ENCODE peak calls at places on chromosome 16, in seven cellular contexts. One of them, this sample, is unnamed. For H3K36me3, the result is how much of the 10 kb centered on the place peaks cover.

GRCh38 chr16:84844049-84844350 is 24.2 kb downstream of the CRISPLD2 start:
- DNase-seq in tibial artery: no peak
- DNase-seq in sigmoid colon: peak
- DNase-seq in thoracic aorta: no peak
- DNase-seq in IMR-90: no peak
- DNase-seq in heart right ventricle: peak
- DNase-seq in fibroblast of lung: no peak
- DNase-seq in this sample: no peak

GRCh38 chr16:11955713-11956123 is 9.3 kb upstream of the TNFRSF17 start:
- DNase-seq in tibial artery: no peak
- DNase-seq in sigmoid colon: peak
- DNase-seq in thoracic aorta: no peak
- DNase-seq in IMR-90: peak
- DNase-seq in heart right ventricle: no peak
- DNase-seq in fibroblast of lung: peak
- DNase-seq in this sample: peak

GRCh38 chr16:68951991-68952877 is 108.9 kb downstream of the TANGO6 start:
- DNase-seq in tibial artery: no peak
- DNase-seq in sigmoid colon: no peak
- DNase-seq in thoracic aorta: no peak
- DNase-seq in IMR-90: peak
- DNase-seq in heart right ventricle: no peak
- DNase-seq in fibroblast of lung: no peak
- DNase-seq in this sample: no peak

GRCh38 chr16:70775399-70775798 is 25.6 kb downstream of the VAC14 start:
- DNase-seq in tibial artery: no peak
- DNase-seq in sigmoid colon: no peak
- DNase-seq in thoracic aorta: no peak
- DNase-seq in IMR-90: no peak
- DNase-seq in heart right ventricle: no peak
- DNase-seq in fibroblast of lung: no peak
- DNase-seq in this sample: no peak

GRCh38 chr16:3051489-3051888 is 5.1 kb downstream of the MMP25 start:
- DNase-seq in tibial artery: no peak
- DNase-seq in sigmoid colon: no peak
- DNase-seq in thoracic aorta: no peak
- DNase-seq in IMR-90: no peak
- DNase-seq in heart right ventricle: no peak
- DNase-seq in fibroblast of lung: no peak
- DNase-seq in this sample: no peak

GRCh38 chr16:14301150-14302030 is 230.3 kb downstream of the MRTFB start:
- DNase-seq in tibial artery: peak
- DNase-seq in sigmoid colon: peak
- DNase-seq in thoracic aorta: no peak
- DNase-seq in IMR-90: no peak
- DNase-seq in heart right ventricle: peak
- DNase-seq in fibroblast of lung: no peak
- DNase-seq in this sample: no peak

GRCh38 chr16:12661656-12662172 is 142.0 kb downstream of the CPPED1 start:
- DNase-seq in tibial artery: no peak
- DNase-seq in sigmoid colon: no peak
- DNase-seq in thoracic aorta: no peak
- DNase-seq in IMR-90: peak
- DNase-seq in heart right ventricle: no peak
- DNase-seq in fibroblast of lung: peak
- DNase-seq in this sample: no peak

GRCh38 chr16:51576498-51576897 is 425.4 kb upstream of the SALL1 start:
- DNase-seq in tibial artery: no peak
- DNase-seq in sigmoid colon: no peak
- DNase-seq in thoracic aorta: no peak
- DNase-seq in IMR-90: no peak
- DNase-seq in heart right ventricle: no peak
- DNase-seq in fibroblast of lung: no peak
- DNase-seq in this sample: no peak

GRCh38 chr16:68445458-68445857 is 2.9 kb downstream of the SMPD3 start:
- DNase-seq in tibial artery: no peak
- DNase-seq in sigmoid colon: no peak
- DNase-seq in thoracic aorta: no peak
- DNase-seq in IMR-90: peak
- DNase-seq in heart right ventricle: no peak
- DNase-seq in fibroblast of lung: peak
- DNase-seq in this sample: no peak

GRCh38 chr16:23374721-23375120 is 72.6 kb downstream of the SCNN1B start:
- DNase-seq in tibial artery: no peak
- DNase-seq in sigmoid colon: no peak
- DNase-seq in thoracic aorta: no peak
- DNase-seq in IMR-90: no peak
- DNase-seq in heart right ventricle: no peak
- DNase-seq in fibroblast of lung: no peak
- DNase-seq in this sample: no peak

GRCh38 chr16:13127144-13127543 is 225.7 kb downstream of the SHISA9 start:
- DNase-seq in tibial artery: no peak
- DNase-seq in sigmoid colon: no peak
- DNase-seq in thoracic aorta: no peak
- DNase-seq in IMR-90: no peak
- DNase-seq in heart right ventricle: no peak
- DNase-seq in fibroblast of lung: no peak
- DNase-seq in this sample: no peak

GRCh38 chr16:51665599-51665998 is 514.5 kb upstream of the SALL1 start:
- DNase-seq in tibial artery: no peak
- DNase-seq in sigmoid colon: no peak
- DNase-seq in thoracic aorta: no peak
- DNase-seq in IMR-90: no peak
- DNase-seq in heart right ventricle: no peak
- DNase-seq in fibroblast of lung: no peak
- DNase-seq in this sample: no peak

GRCh38 chr16:19823322-19823721 is 61.3 kb downstream of the GPRC5B start:
- DNase-seq in tibial artery: no peak
- DNase-seq in sigmoid colon: no peak
- DNase-seq in thoracic aorta: no peak
- DNase-seq in IMR-90: no peak
- DNase-seq in heart right ventricle: no peak
- DNase-seq in fibroblast of lung: no peak
- DNase-seq in this sample: no peak

GRCh38 chr16:47712276-47713224 is 251.4 kb downstream of the PHKB start:
- DNase-seq in tibial artery: no peak
- DNase-seq in sigmoid colon: no peak
- DNase-seq in thoracic aorta: no peak
- DNase-seq in IMR-90: no peak
- DNase-seq in heart right ventricle: no peak
- DNase-seq in fibroblast of lung: no peak
- DNase-seq in this sample: no peak

GRCh38 chr16:82633964-82634600 is 7.3 kb downstream of the CDH13 start:
- DNase-seq in tibial artery: peak
- DNase-seq in sigmoid colon: peak
- DNase-seq in thoracic aorta: peak
- DNase-seq in IMR-90: peak
- DNase-seq in heart right ventricle: peak
- DNase-seq in fibroblast of lung: no peak
- DNase-seq in this sample: no peak

GRCh38 chr16:49092704-49093103 is 188.9 kb downstream of the CBLN1 start:
- DNase-seq in tibial artery: no peak
- DNase-seq in sigmoid colon: no peak
- DNase-seq in thoracic aorta: no peak
- DNase-seq in IMR-90: no peak
- DNase-seq in heart right ventricle: no peak
- DNase-seq in fibroblast of lung: no peak
- DNase-seq in this sample: no peak

GRCh38 chr16:54447606-54448440 is 161.2 kb upstream of the IRX3 start:
- DNase-seq in tibial artery: no peak
- DNase-seq in sigmoid colon: no peak
- DNase-seq in thoracic aorta: no peak
- DNase-seq in IMR-90: peak
- DNase-seq in heart right ventricle: no peak
- DNase-seq in fibroblast of lung: peak
- DNase-seq in this sample: no peak

GRCh38 chr16:81403208-81403600 is 41.4 kb upstream of the CMIP start:
- DNase-seq in tibial artery: peak
- DNase-seq in sigmoid colon: no peak
- DNase-seq in thoracic aorta: no peak
- DNase-seq in IMR-90: no peak
- DNase-seq in heart right ventricle: no peak
- DNase-seq in fibroblast of lung: no peak
- DNase-seq in this sample: no peak

GRCh38 chr16:81409016-81409556 is 35.5 kb upstream of the CMIP start:
- DNase-seq in tibial artery: no peak
- DNase-seq in sigmoid colon: no peak
- DNase-seq in thoracic aorta: no peak
- DNase-seq in IMR-90: no peak
- DNase-seq in heart right ventricle: no peak
- DNase-seq in fibroblast of lung: no peak
- DNase-seq in this sample: no peak

GRCh38 chr16:81403601-81404391 is 40.8 kb upstream of the CMIP start:
- DNase-seq in tibial artery: peak
- DNase-seq in sigmoid colon: peak
- DNase-seq in thoracic aorta: peak
- DNase-seq in IMR-90: peak
- DNase-seq in heart right ventricle: peak
- DNase-seq in fibroblast of lung: peak
- DNase-seq in this sample: no peak

GRCh38 chr16:81408409-81408950 is 36.1 kb upstream of the CMIP start:
- DNase-seq in tibial artery: no peak
- DNase-seq in sigmoid colon: no peak
- DNase-seq in thoracic aorta: no peak
- DNase-seq in IMR-90: no peak
- DNase-seq in heart right ventricle: no peak
- DNase-seq in fibroblast of lung: no peak
- DNase-seq in this sample: no peak

DNA sequence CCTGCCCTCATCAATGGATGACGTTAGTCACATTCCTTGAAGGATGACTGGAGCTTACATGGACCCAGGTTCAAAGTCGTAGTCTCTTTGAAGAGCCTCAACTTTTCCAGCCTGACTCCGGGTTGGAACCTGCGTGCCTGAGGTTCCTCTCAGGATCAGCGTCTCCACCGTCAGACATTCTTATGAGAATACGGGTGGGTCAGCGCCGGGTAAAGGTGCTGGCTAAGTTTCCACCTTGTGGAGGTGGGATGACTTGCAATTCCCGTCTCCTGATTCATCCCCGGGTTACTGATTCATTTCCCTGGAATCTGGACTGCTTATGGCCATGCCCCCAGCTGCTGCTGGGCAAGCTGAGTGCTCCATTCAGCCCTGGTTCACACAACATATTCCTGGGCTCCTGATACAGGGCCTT is 38.9 kb upstream of the CMIP start:
- DNase-seq in tibial artery: peak
- DNase-seq in sigmoid colon: peak
- DNase-seq in thoracic aorta: no peak
- DNase-seq in IMR-90: peak
- DNase-seq in heart right ventricle: no peak
- DNase-seq in fibroblast of lung: peak
- DNase-seq in this sample: peak
- TF ChIP-seq CTCF in tibial artery: no peak
- TF ChIP-seq CTCF in sigmoid colon: no peak
- TF ChIP-seq CTCF in thoracic aorta: no peak
- TF ChIP-seq CTCF in IMR-90: peak
- TF ChIP-seq CTCF in heart right ventricle: no peak
- TF ChIP-seq CTCF in fibroblast of lung: peak
- TF ChIP-seq CTCF in this sample: peak

GRCh38 chr16:86566966-86567700 is 504 bp downstream of the FOXC2 start:
- DNase-seq in tibial artery: peak
- DNase-seq in sigmoid colon: no peak
- DNase-seq in thoracic aorta: no peak
- DNase-seq in IMR-90: peak
- DNase-seq in heart right ventricle: peak
- DNase-seq in fibroblast of lung: peak
- DNase-seq in this sample: no peak
- H3K4me3 ChIP-seq in tibial artery: peak
- H3K4me3 ChIP-seq in sigmoid colon: peak
- H3K4me3 ChIP-seq in thoracic aorta: peak
- H3K4me3 ChIP-seq in IMR-90: peak
- H3K4me3 ChIP-seq in heart right ventricle: peak
- H3K4me3 ChIP-seq in fibroblast of lung: peak
- H3K4me3 ChIP-seq in this sample: peak

GRCh38 chr16:86604436-86605220 is 26.3 kb downstream of the FOXL1 start:
- DNase-seq in tibial artery: peak
- DNase-seq in sigmoid colon: no peak
- DNase-seq in thoracic aorta: no peak
- DNase-seq in IMR-90: no peak
- DNase-seq in heart right ventricle: no peak
- DNase-seq in fibroblast of lung: no peak
- DNase-seq in this sample: no peak
- H3K36me3 ChIP-seq in tibial artery: under half
- H3K36me3 ChIP-seq in sigmoid colon: under half
- H3K36me3 ChIP-seq in thoracic aorta: under half
- H3K36me3 ChIP-seq in IMR-90: under half
- H3K36me3 ChIP-seq in heart right ventricle: under half
- H3K36me3 ChIP-seq in fibroblast of lung: under half
- H3K36me3 ChIP-seq in this sample: under half

GRCh38 chr16:89425523-89425922 is 64.8 kb downstream of the ANKRD11 start:
- DNase-seq in tibial artery: no peak
- DNase-seq in sigmoid colon: no peak
- DNase-seq in thoracic aorta: no peak
- DNase-seq in IMR-90: no peak
- DNase-seq in heart right ventricle: no peak
- DNase-seq in fibroblast of lung: no peak
- DNase-seq in this sample: no peak

GRCh38 chr16:89422527-89422904 is 67.8 kb downstream of the ANKRD11 start:
- DNase-seq in tibial artery: peak
- DNase-seq in sigmoid colon: no peak
- DNase-seq in thoracic aorta: peak
- DNase-seq in IMR-90: peak
- DNase-seq in heart right ventricle: no peak
- DNase-seq in fibroblast of lung: no peak
- DNase-seq in this sample: no peak

GRCh38 chr16:89420204-89420603 is 70.2 kb downstream of the ANKRD11 start:
- DNase-seq in tibial artery: no peak
- DNase-seq in sigmoid colon: no peak
- DNase-seq in thoracic aorta: no peak
- DNase-seq in IMR-90: no peak
- DNase-seq in heart right ventricle: no peak
- DNase-seq in fibroblast of lung: no peak
- DNase-seq in this sample: no peak

GRCh38 chr16:89423709-89424260 is 66.6 kb downstream of the ANKRD11 start:
- DNase-seq in tibial artery: no peak
- DNase-seq in sigmoid colon: no peak
- DNase-seq in thoracic aorta: no peak
- DNase-seq in IMR-90: no peak
- DNase-seq in heart right ventricle: no peak
- DNase-seq in fibroblast of lung: peak
- DNase-seq in this sample: no peak

DNA sequence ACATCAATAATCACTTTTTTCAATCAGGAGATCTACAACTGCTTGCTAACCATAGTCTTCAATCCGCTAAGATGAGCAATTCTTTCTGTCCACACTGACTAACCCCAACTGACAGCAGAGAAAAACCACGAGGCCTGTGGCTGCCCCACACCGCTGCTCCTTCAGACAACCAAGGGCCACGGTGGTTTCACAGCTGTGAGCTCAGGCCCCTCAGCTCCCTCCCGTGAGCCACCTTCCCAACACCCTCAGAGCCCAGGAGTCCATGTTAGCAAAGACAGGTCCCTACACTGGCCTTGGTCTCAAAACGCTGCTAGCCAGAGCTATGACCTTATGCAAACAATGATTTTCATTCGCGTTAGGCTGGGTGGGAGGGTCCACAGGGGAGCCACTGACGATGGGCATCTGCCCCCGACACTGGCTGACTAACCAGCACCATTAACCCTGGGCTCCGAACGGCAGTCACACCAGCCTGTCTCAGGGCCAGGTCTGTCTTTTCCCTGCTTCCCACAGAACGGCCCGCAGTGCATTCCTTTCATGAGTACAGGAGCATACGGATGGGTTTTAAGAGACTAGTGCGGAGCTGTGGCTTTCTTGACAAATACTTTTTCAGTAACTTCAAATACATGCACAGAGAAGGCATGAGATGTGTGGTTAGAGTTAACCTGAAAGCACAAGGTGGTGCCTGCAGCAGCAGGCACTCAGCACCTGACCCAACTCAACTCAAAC is 67.3 kb downstream of the ANKRD11 start:
- DNase-seq in tibial artery: no peak
- DNase-seq in sigmoid colon: no peak
- DNase-seq in thoracic aorta: no peak
- DNase-seq in IMR-90: peak
- DNase-seq in heart right ventricle: no peak
- DNase-seq in fibroblast of lung: peak
- DNase-seq in this sample: no peak
- TF ChIP-seq CTCF in tibial artery: no peak
- TF ChIP-seq CTCF in sigmoid colon: no peak
- TF ChIP-seq CTCF in thoracic aorta: no peak
- TF ChIP-seq CTCF in IMR-90: no peak
- TF ChIP-seq CTCF in heart right ventricle: no peak
- TF ChIP-seq CTCF in fibroblast of lung: no peak
- TF ChIP-seq CTCF in this sample: no peak

This sample was measured in BJ.